ENCODE peak calls at places on chromosomes 3 and 15, in nine cellular contexts. One of them, this sample, is unnamed.

GRCh38 chr15:74955796-74956647 is 550 bp downstream of the RPP25 start:
- DNase-seq in A673: peak; percentile 78
- DNase-seq in OCI-LY7: peak; percentile 30
- DNase-seq in neural progenitor cell: peak; percentile 86
- DNase-seq in upper lobe of left lung: peak; percentile 85
- DNase-seq in tibial artery: peak; percentile 89
- DNase-seq in thoracic aorta: peak; percentile 19
- DNase-seq in heart left ventricle: peak; percentile 88
- DNase-seq in CD4-positive, alpha-beta memory T cell: peak; percentile 57
- DNase-seq in this sample: peak; percentile 77

GRCh38 chr15:88949734-88950400 is 36.7 kb upstream of the MFGE8 start:
- DNase-seq in A673: no peak
- DNase-seq in OCI-LY7: no peak
- DNase-seq in neural progenitor cell: no peak
- DNase-seq in upper lobe of left lung: no peak
- DNase-seq in tibial artery: no peak
- DNase-seq in thoracic aorta: no peak
- DNase-seq in heart left ventricle: no peak
- DNase-seq in CD4-positive, alpha-beta memory T cell: no peak
- DNase-seq in this sample: no peak

GRCh38 chr3:80060664-80061063 is 292.9 kb upstream of the ROBO1 start:
- DNase-seq in A673: peak; percentile 2
- DNase-seq in OCI-LY7: no peak
- DNase-seq in neural progenitor cell: no peak
- DNase-seq in upper lobe of left lung: no peak
- DNase-seq in tibial artery: no peak
- DNase-seq in thoracic aorta: no peak
- DNase-seq in heart left ventricle: no peak
- DNase-seq in CD4-positive, alpha-beta memory T cell: no peak
- DNase-seq in this sample: no peak

GRCh38 chr3:65194044-65194714 is 506.4 kb upstream of the ADAMTS9 start:
- DNase-seq in A673: no peak
- DNase-seq in OCI-LY7: no peak
- DNase-seq in neural progenitor cell: peak; percentile 24
- DNase-seq in upper lobe of left lung: no peak
- DNase-seq in tibial artery: no peak
- DNase-seq in thoracic aorta: no peak
- DNase-seq in heart left ventricle: no peak
- DNase-seq in CD4-positive, alpha-beta memory T cell: no peak
- DNase-seq in this sample: no peak

GRCh38 chr3:149368850-149369497 is 8.5 kb downstream of the TM4SF1 start:
- DNase-seq in A673: no peak
- DNase-seq in OCI-LY7: no peak
- DNase-seq in neural progenitor cell: no peak
- DNase-seq in upper lobe of left lung: no peak
- DNase-seq in tibial artery: no peak
- DNase-seq in thoracic aorta: no peak
- DNase-seq in heart left ventricle: no peak
- DNase-seq in CD4-positive, alpha-beta memory T cell: no peak
- DNase-seq in this sample: no peak

GRCh38 chr3:61277411-61277810 is 26.2 kb upstream of the FHIT start:
- DNase-seq in A673: no peak
- DNase-seq in OCI-LY7: no peak
- DNase-seq in neural progenitor cell: no peak
- DNase-seq in upper lobe of left lung: no peak
- DNase-seq in tibial artery: no peak
- DNase-seq in thoracic aorta: no peak
- DNase-seq in heart left ventricle: no peak
- DNase-seq in CD4-positive, alpha-beta memory T cell: no peak
- DNase-seq in this sample: no peak

GRCh38 chr3:3740061-3740460 is 59.2 kb upstream of the LRRN1 start:
- DNase-seq in A673: no peak
- DNase-seq in OCI-LY7: no peak
- DNase-seq in neural progenitor cell: no peak
- DNase-seq in upper lobe of left lung: no peak
- DNase-seq in tibial artery: no peak
- DNase-seq in thoracic aorta: no peak
- DNase-seq in heart left ventricle: no peak
- DNase-seq in CD4-positive, alpha-beta memory T cell: no peak
- DNase-seq in this sample: no peak

GRCh38 chr3:108132727-108133373 is 42.0 kb upstream of the CD47 start:
- DNase-seq in A673: no peak
- DNase-seq in OCI-LY7: no peak
- DNase-seq in neural progenitor cell: peak; percentile 34
- DNase-seq in upper lobe of left lung: no peak
- DNase-seq in tibial artery: no peak
- DNase-seq in thoracic aorta: no peak
- DNase-seq in heart left ventricle: no peak
- DNase-seq in CD4-positive, alpha-beta memory T cell: no peak
- DNase-seq in this sample: no peak

GRCh38 chr15:83323296-83323711 is 38.8 kb upstream of the BNC1 start:
- DNase-seq in A673: no peak
- DNase-seq in OCI-LY7: no peak
- DNase-seq in neural progenitor cell: no peak
- DNase-seq in upper lobe of left lung: no peak
- DNase-seq in tibial artery: no peak
- DNase-seq in thoracic aorta: no peak
- DNase-seq in heart left ventricle: no peak
- DNase-seq in CD4-positive, alpha-beta memory T cell: no peak
- DNase-seq in this sample: no peak

GRCh38 chr3:107651782-107652181 is 129.0 kb downstream of the BBX start:
- DNase-seq in A673: no peak
- DNase-seq in OCI-LY7: no peak
- DNase-seq in neural progenitor cell: no peak
- DNase-seq in upper lobe of left lung: no peak
- DNase-seq in tibial artery: no peak
- DNase-seq in thoracic aorta: no peak
- DNase-seq in heart left ventricle: no peak
- DNase-seq in CD4-positive, alpha-beta memory T cell: no peak
- DNase-seq in this sample: no peak

GRCh38 chr3:156681003-156681402 is 6.6 kb downstream of the TIPARP start:
- DNase-seq in A673: peak; percentile 48
- DNase-seq in OCI-LY7: no peak
- DNase-seq in neural progenitor cell: peak; percentile 25
- DNase-seq in upper lobe of left lung: peak; percentile 35
- DNase-seq in tibial artery: no peak
- DNase-seq in thoracic aorta: no peak
- DNase-seq in heart left ventricle: no peak
- DNase-seq in CD4-positive, alpha-beta memory T cell: no peak
- DNase-seq in this sample: no peak

GRCh38 chr3:189233225-189233858 is 61.6 kb downstream of the TPRG1 start:
- DNase-seq in A673: peak; percentile 83
- DNase-seq in OCI-LY7: peak; percentile 29
- DNase-seq in neural progenitor cell: peak; percentile 75
- DNase-seq in upper lobe of left lung: peak; percentile 63
- DNase-seq in tibial artery: peak; percentile 74
- DNase-seq in thoracic aorta: no peak
- DNase-seq in heart left ventricle: no peak
- DNase-seq in CD4-positive, alpha-beta memory T cell: no peak
- DNase-seq in this sample: peak; percentile 46

GRCh38 chr3:18900994-18901393 is 247.3 kb upstream of the KCNH8 start:
- DNase-seq in A673: no peak
- DNase-seq in OCI-LY7: peak; percentile 77
- DNase-seq in neural progenitor cell: no peak
- DNase-seq in upper lobe of left lung: no peak
- DNase-seq in tibial artery: no peak
- DNase-seq in thoracic aorta: no peak
- DNase-seq in heart left ventricle: no peak
- DNase-seq in CD4-positive, alpha-beta memory T cell: no peak
- DNase-seq in this sample: no peak

GRCh38 chr15:69782809-69783208 is 314.9 kb downstream of the TLE3 start:
- DNase-seq in A673: no peak
- DNase-seq in OCI-LY7: peak; percentile 81
- DNase-seq in neural progenitor cell: no peak
- DNase-seq in upper lobe of left lung: no peak
- DNase-seq in tibial artery: no peak
- DNase-seq in thoracic aorta: no peak
- DNase-seq in heart left ventricle: no peak
- DNase-seq in CD4-positive, alpha-beta memory T cell: no peak
- DNase-seq in this sample: no peak

DNA sequence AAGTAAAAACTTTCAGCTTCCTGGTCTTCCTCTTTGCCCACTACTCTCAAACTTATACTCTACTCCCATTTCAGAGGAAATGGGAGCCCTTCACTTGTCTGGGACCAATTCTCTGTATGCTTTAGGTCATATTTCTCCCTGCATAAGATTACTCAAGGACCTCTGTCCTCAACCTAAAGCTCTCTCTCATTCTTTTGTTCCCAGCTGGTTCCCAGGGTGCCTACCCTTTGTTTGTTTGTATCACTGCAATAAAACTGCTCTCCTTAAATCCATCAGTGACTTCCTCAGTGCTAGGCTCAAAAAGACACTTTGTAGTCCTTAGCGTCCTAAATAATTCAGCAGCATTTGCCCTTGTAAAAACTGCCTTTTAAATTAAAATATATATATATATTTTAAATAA is 2.9 kb downstream of the NGRN start:
- DNase-seq in A673: peak; percentile 37
- DNase-seq in OCI-LY7: no peak
- DNase-seq in neural progenitor cell: peak; percentile 64
- DNase-seq in upper lobe of left lung: no peak
- DNase-seq in tibial artery: no peak
- DNase-seq in thoracic aorta: no peak
- DNase-seq in heart left ventricle: no peak
- DNase-seq in CD4-positive, alpha-beta memory T cell: no peak
- DNase-seq in this sample: no peak
- H3K4me1 ChIP-seq in A673: peaks cover 17% of the 10 kb centered on the region
- H3K4me1 ChIP-seq in OCI-LY7: peaks cover 42% of the 10 kb centered on the region
- H3K4me1 ChIP-seq in neural progenitor cell: peaks cover 24% of the 10 kb centered on the region
- H3K4me1 ChIP-seq in upper lobe of left lung: peaks cover 52% of the 10 kb centered on the region
- H3K4me1 ChIP-seq in tibial artery: peaks cover 59% of the 10 kb centered on the region
- H3K4me1 ChIP-seq in thoracic aorta: peaks cover 53% of the 10 kb centered on the region
- H3K4me1 ChIP-seq in heart left ventricle: peaks cover 63% of the 10 kb centered on the region
- H3K4me1 ChIP-seq in CD4-positive, alpha-beta memory T cell: peaks cover 61% of the 10 kb centered on the region
- H3K4me1 ChIP-seq in this sample: peaks cover 4% of the 10 kb centered on the region

GRCh38 chr3:124781706-124782376 is 51.6 kb downstream of the UMPS start:
- DNase-seq in A673: no peak
- DNase-seq in OCI-LY7: no peak
- DNase-seq in neural progenitor cell: no peak
- DNase-seq in upper lobe of left lung: no peak
- DNase-seq in tibial artery: no peak
- DNase-seq in thoracic aorta: no peak
- DNase-seq in heart left ventricle: no peak
- DNase-seq in CD4-positive, alpha-beta memory T cell: no peak
- DNase-seq in this sample: no peak
- H3K27ac ChIP-seq in A673: peak overlapping the region; percentile 12
- H3K27ac ChIP-seq in OCI-LY7: no peak overlapping the region
- H3K27ac ChIP-seq in neural progenitor cell: no peak overlapping the region
- H3K27ac ChIP-seq in upper lobe of left lung: peak overlapping the region; percentile 82
- H3K27ac ChIP-seq in tibial artery: peak overlapping the region; percentile 93
- H3K27ac ChIP-seq in thoracic aorta: peak overlapping the region; percentile 94
- H3K27ac ChIP-seq in heart left ventricle: peak overlapping the region; percentile 92
- H3K27ac ChIP-seq in CD4-positive, alpha-beta memory T cell: no peak overlapping the region
- H3K27ac ChIP-seq in this sample: no peak overlapping the region

DNA sequence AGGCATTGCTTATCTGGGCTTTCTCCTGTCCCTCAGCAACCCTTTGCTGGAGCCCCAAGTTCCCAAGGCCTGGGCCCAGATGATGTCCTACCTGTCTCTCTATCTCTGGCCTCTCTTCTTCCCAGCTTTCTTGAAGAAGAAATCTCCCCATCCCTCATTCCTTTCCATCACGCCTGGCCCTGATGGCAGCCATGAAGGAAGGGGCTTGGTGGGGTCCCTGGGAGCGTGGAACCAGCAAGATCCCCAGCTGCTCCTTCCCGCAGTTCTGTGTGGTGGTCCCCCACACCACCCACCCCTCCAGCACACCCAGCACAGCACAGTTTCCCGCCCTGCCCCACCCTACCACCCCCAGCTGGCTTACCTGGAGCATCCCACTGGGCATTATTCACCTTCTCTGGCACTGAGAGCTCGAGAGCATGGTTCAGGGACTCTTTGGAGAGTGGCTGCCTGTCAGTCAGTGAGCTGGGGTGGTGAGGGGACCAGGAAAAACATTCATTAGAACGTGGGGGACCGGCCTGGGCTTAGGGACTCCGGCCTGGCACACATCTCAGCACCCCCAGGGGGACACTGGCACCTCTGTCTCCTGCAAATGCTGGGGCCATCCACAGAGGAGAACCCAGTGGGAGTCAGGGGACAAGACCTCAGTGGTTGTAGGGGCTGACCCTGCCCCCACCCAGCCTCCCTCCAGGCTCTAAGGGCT is 26.6 kb downstream of the ACSBG1 start:
- DNase-seq in A673: no peak
- DNase-seq in OCI-LY7: no peak
- DNase-seq in neural progenitor cell: no peak
- DNase-seq in upper lobe of left lung: no peak
- DNase-seq in tibial artery: no peak
- DNase-seq in thoracic aorta: no peak
- DNase-seq in heart left ventricle: peak; percentile 48
- DNase-seq in CD4-positive, alpha-beta memory T cell: no peak
- DNase-seq in this sample: no peak
- H3K4me1 ChIP-seq in A673: no peaks in the 10 kb centered on the region
- H3K4me1 ChIP-seq in OCI-LY7: no peaks in the 10 kb centered on the region
- H3K4me1 ChIP-seq in neural progenitor cell: no peaks in the 10 kb centered on the region
- H3K4me1 ChIP-seq in upper lobe of left lung: peaks cover 3% of the 10 kb centered on the region
- H3K4me1 ChIP-seq in tibial artery: peaks cover 6% of the 10 kb centered on the region
- H3K4me1 ChIP-seq in thoracic aorta: no peaks in the 10 kb centered on the region
- H3K4me1 ChIP-seq in heart left ventricle: peaks cover 4% of the 10 kb centered on the region
- H3K4me1 ChIP-seq in CD4-positive, alpha-beta memory T cell: no peaks in the 10 kb centered on the region
- H3K4me1 ChIP-seq in this sample: peaks cover 2% of the 10 kb centered on the region

DNA sequence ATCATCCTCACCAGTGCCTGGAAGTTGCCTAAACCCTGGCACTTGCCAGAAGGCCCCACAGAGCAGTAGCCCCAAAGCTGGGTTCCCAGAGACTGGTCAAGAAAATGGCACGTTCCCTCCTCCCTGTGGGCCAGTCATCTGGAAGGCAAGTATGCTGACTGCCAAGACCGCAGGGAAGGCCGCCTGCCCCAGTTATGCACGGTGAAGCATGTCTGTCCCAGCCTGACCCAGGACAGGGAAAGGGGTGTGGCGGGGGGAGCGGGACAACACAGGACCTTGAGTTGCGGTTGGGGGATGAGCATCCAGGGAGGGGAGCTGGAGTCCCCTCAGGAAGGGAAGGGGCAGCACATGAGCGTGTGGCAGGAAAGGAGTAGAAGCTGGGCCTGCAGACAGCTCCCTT is 33.0 kb downstream of the RBPMS2 start:
- DNase-seq in A673: no peak
- DNase-seq in OCI-LY7: no peak
- DNase-seq in neural progenitor cell: no peak
- DNase-seq in upper lobe of left lung: no peak
- DNase-seq in tibial artery: peak; percentile 85
- DNase-seq in thoracic aorta: no peak
- DNase-seq in heart left ventricle: no peak
- DNase-seq in CD4-positive, alpha-beta memory T cell: no peak
- DNase-seq in this sample: no peak
- H3K27ac ChIP-seq in A673: no peak overlapping the region
- H3K27ac ChIP-seq in OCI-LY7: no peak overlapping the region
- H3K27ac ChIP-seq in neural progenitor cell: no peak overlapping the region
- H3K27ac ChIP-seq in upper lobe of left lung: no peak overlapping the region
- H3K27ac ChIP-seq in tibial artery: peak overlapping the region; percentile 78
- H3K27ac ChIP-seq in thoracic aorta: no peak overlapping the region
- H3K27ac ChIP-seq in heart left ventricle: peak overlapping the region; percentile 25
- H3K27ac ChIP-seq in CD4-positive, alpha-beta memory T cell: no peak overlapping the region
- H3K27ac ChIP-seq in this sample: no peak overlapping the region

DNA sequence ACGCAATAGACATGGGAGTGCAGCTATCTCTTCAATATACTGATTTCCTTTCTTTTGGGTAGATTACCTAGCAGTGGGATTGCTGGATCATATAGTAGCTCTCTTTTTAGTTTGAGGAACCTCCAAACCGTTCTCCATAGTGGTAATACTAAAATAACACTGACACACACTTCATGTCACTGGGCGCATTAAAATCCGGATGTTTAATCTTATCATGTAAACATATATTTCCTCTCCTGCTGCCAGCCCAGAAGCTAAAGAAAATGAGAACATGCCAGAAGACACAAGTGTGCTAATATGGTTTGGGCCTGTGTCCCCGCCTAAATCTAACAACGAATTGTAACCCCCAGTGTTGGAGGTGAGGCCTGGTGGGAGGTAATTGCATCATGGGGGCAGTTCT is 23.6 kb upstream of the KCNMB2 start:
- DNase-seq in A673: no peak
- DNase-seq in OCI-LY7: no peak
- DNase-seq in neural progenitor cell: no peak
- DNase-seq in upper lobe of left lung: no peak
- DNase-seq in tibial artery: no peak
- DNase-seq in thoracic aorta: no peak
- DNase-seq in heart left ventricle: no peak
- DNase-seq in CD4-positive, alpha-beta memory T cell: no peak
- DNase-seq in this sample: no peak
- H3K4me1 ChIP-seq in A673: no peaks in the 10 kb centered on the region
- H3K4me1 ChIP-seq in OCI-LY7: no peaks in the 10 kb centered on the region
- H3K4me1 ChIP-seq in neural progenitor cell: no peaks in the 10 kb centered on the region
- H3K4me1 ChIP-seq in upper lobe of left lung: no peaks in the 10 kb centered on the region
- H3K4me1 ChIP-seq in tibial artery: no peaks in the 10 kb centered on the region
- H3K4me1 ChIP-seq in thoracic aorta: no peaks in the 10 kb centered on the region
- H3K4me1 ChIP-seq in heart left ventricle: no peaks in the 10 kb centered on the region
- H3K4me1 ChIP-seq in CD4-positive, alpha-beta memory T cell: no peaks in the 10 kb centered on the region
- H3K4me1 ChIP-seq in this sample: no peaks in the 10 kb centered on the region